ENCODE peak calls at places on chromosomes 3 and 15, in four cellular contexts. E, D, N and O are unnamed samples.
A peak's percentile ranks its signal among the peaks of the same experiment; 100 is the strongest.

GRCh38 chr15:25909325-25909724 is 46.2 kb upstream of the ATP10A start:
- DNase-seq in E (no peak), D (no peak), N (no peak), O (no peak)

GRCh38 chr3:127184870-127185216 is 8.1 kb upstream of the PRR23E start:
- DNase-seq in E (no peak), D (no peak), N (no peak), O (no peak)

GRCh38 chr15:66760968-66761722 is 59.1 kb downstream of the SMAD6 start:
- DNase-seq in E (no peak), D (no peak), N (no peak), O (no peak)

GRCh38 chr3:123872621-123873020 is 11.5 kb downstream of the MYLK start:
- DNase-seq in E (no peak), D (no peak), N (no peak), O (no peak)

GRCh38 chr3:64157150-64158035 is 67.9 kb downstream of the PRICKLE2 start:
- DNase-seq in E (no peak), D (no peak), N (no peak), O (peak; percentile 39)

GRCh38 chr15:31013863-31014607 is 22.6 kb upstream of the MTMR10 start:
- DNase-seq in E (no peak), D (no peak), N (no peak), O (no peak)

GRCh38 chr15:99143655-99144610 is 39.1 kb downstream of the SYNM start:
- DNase-seq in E (no peak), D (no peak), N (peak; percentile 80), O (peak; percentile 19)

GRCh38 chr3:146469206-146470017 is at the start of gene PLSCR2:
- DNase-seq in E (peak; percentile 87), D (peak; percentile 65), N (no peak), O (peak; percentile 79)

GRCh38 chr15:48644827-48645557 is 517 bp downstream of the FBN1 start:
- DNase-seq in E (peak; percentile 35), D (no peak), N (peak; percentile 60), O (peak; percentile 59)

GRCh38 chr3:8734137-8734878 is 706 bp downstream of the CAV3 start:
- DNase-seq in E (no peak), D (no peak), N (no peak), O (no peak)

GRCh38 chr3:33438284-33438668 is 1.9 kb downstream of the UBP1 start:
- DNase-seq in E (no peak), D (no peak), N (peak; percentile 40), O (no peak)

GRCh38 chr3:69776926-69777581 is 37.8 kb downstream of the MITF start:
- DNase-seq in E (no peak), D (no peak), N (no peak), O (no peak)

GRCh38 chr3:170429050-170429449 is 10.4 kb downstream of the CLDN11 start:
- DNase-seq in E (no peak), D (no peak), N (no peak), O (no peak)

GRCh38 chr15:82709421-82710207 is at the start of gene AP3B2:
- DNase-seq in E (peak; percentile 83), D (peak; percentile 68), N (peak; percentile 73), O (peak; percentile 78)

GRCh38 chr3:183733553-183733952 is 36.0 kb downstream of the YEATS2 start:
- DNase-seq in E (no peak), D (no peak), N (no peak), O (no peak)